ENCODE peak calls at places on chromosomes 2 and 18, in five cellular contexts. M is SK-N-SH, F is fibroblast of lung, E is GM23248, Q is astrocyte. O is an unnamed sample. For H4K20me1, the result is how much of the 10 kb centered on the place peaks cover.

GRCh38 chr2:130393318-130393910 is 37.6 kb downstream of the PTPN18 start:
- DNase-seq in E (no peak), F (no peak), Q (peak), M (no peak), O (peak)

GRCh38 chr2:42366411-42366810 is 5.4 kb upstream of the COX7A2L start:
- DNase-seq in E (no peak), M (no peak), Q (no peak), F (no peak), O (no peak)

GRCh38 chr18:22200611-22201225 is 31.3 kb downstream of the GATA6 start:
- DNase-seq in E (no peak), M (no peak), F (no peak), Q (no peak), O (no peak)

GRCh38 chr2:100891911-100892642 is 72.1 kb downstream of the NPAS2 start:
- DNase-seq in Q (peak), F (peak), E (peak), M (no peak), O (peak)

GRCh38 chr2:23691106-23691470 is 235.8 kb downstream of the ATAD2B start:
- DNase-seq in Q (no peak), F (no peak), M (no peak), E (no peak), O (no peak)

GRCh38 chr18:73431620-73432019 is 563.8 kb upstream of the NETO1 start:
- DNase-seq in E (peak), F (no peak), Q (no peak), M (no peak), O (peak)

GRCh38 chr18:904135-905090 is at the start of gene ADCYAP1:
- DNase-seq in M (peak), Q (no peak), E (peak), F (no peak), O (no peak)

GRCh38 chr2:667332-668000 is 9.7 kb downstream of the TMEM18 start:
- DNase-seq in E (peak), M (peak), Q (peak), F (peak), O (peak)

GRCh38 chr2:20188851-20189250 is 36.1 kb downstream of the SDC1 start:
- DNase-seq in E (no peak), Q (no peak), M (no peak), F (no peak), O (no peak)

GRCh38 chr18:406677-407076 is 93.8 kb downstream of the COLEC12 start:
- DNase-seq in E (no peak), M (no peak), Q (no peak), F (no peak), O (no peak)

GRCh38 chr2:37052600-37053332 is 31.4 kb downstream of the HEATR5B start:
- DNase-seq in Q (no peak), E (no peak), F (no peak), M (no peak), O (peak)

GRCh38 chr2:169694894-169695260 is 608 bp downstream of the PHOSPHO2 start:
- DNase-seq in F (no peak), E (peak), M (no peak), Q (no peak), O (no peak)
- H3K27ac ChIP-seq in F (peak), E (peak), M (peak), Q (peak), O (peak)

DNA sequence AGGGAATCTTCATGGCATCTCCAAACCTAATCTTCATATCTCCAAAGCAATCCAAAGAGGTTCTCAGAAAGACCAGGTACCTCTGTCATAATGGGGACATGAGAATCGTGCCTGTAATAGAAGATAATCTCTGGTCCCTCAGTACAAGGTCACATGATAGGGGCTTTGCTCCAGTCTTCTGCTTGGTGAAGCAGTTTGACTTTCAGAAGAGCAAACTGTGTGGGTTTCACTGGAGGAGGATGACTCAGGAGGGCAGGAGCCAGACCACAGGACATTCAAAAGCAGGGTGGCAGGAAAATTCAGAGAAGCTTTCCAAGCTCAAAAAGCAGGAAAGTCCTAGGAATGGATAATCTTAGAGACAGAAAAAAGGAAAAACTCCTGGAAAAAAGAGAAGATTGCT is 10.6 kb upstream of the PAX3 start:
- DNase-seq in M (no peak), Q (no peak), E (no peak), F (no peak), O (no peak)
- H4K20me1 ChIP-seq in M (under half), Q (under half), E (under half), F (under half), O (under half)

GRCh38 chr2:231942180-231942579 is 16.0 kb upstream of the NPPC start:
- DNase-seq in E (no peak), Q (no peak), M (no peak), F (no peak), O (no peak)

GRCh38 chr2:231946241-231946814 is 15.2 kb upstream of the DIS3L2 start:
- DNase-seq in M (no peak), F (no peak), E (no peak), Q (no peak), O (no peak)

GRCh38 chr2:231951452-231951851 is 10.1 kb upstream of the DIS3L2 start:
- DNase-seq in M (no peak), Q (no peak), F (no peak), E (no peak), O (no peak)

GRCh38 chr2:231947694-231948093 is 13.8 kb upstream of the DIS3L2 start:
- DNase-seq in F (no peak), M (no peak), Q (no peak), E (no peak), O (no peak)
- H3K4me2 ChIP-seq in F (no peak), M (no peak), Q (no peak), E (no peak), O (no peak)

GRCh38 chr2:236862526-236862925 is 223.2 kb upstream of the COPS8 start:
- DNase-seq in Q (no peak), M (no peak), F (no peak), E (peak), O (no peak)
- H3K27ac ChIP-seq in Q (peak), M (no peak), F (no peak), E (peak), O (no peak)

GRCh38 chr2:46849741-46850474 is 65.7 kb downstream of the MCFD2 start:
- DNase-seq in M (peak), E (peak), F (peak), Q (peak), O (no peak)
- H4K20me1 ChIP-seq in M (under half), E (under half), F (under half), Q (under half), O (under half)

GRCh38 chr2:238523158-238524110 is 96.7 kb downstream of the ASB1 start:
- DNase-seq in E (peak), F (peak), Q (peak), M (peak), O (no peak)
- H3K4me2 ChIP-seq in E (peak), F (peak), Q (no peak), M (no peak), O (no peak)

GRCh38 chr2:99336780-99337163 is 417 bp upstream of the EIF5B start:
- DNase-seq in E (no peak), M (no peak), F (no peak), Q (no peak), O (no peak)
- H3K27ac ChIP-seq in E (peak), M (peak), F (peak), Q (peak), O (peak)

GRCh38 chr2:241639385-241639784 is 1.9 kb downstream of the ATG4B start:
- DNase-seq in M (no peak), F (no peak), Q (no peak), E (no peak), O (no peak)
- H4K20me1 ChIP-seq in M (half or more), F (under half), Q (half or more), E (under half), O (under half)

GRCh38 chr18:75068682-75069435 is 140.1 kb downstream of the PTGR3 start:
- DNase-seq in E (no peak), M (no peak), Q (no peak), F (no peak), O (no peak)
- H3K4me2 ChIP-seq in E (no peak), M (no peak), Q (no peak), F (no peak), O (no peak)

GRCh38 chr18:25350561-25351201 is 1.3 kb downstream of the ZNF521 start:
- DNase-seq in M (peak), Q (peak), F (peak), E (peak), O (peak)

GRCh38 chr18:25349926-25350560 is 1.9 kb downstream of the ZNF521 start:
- DNase-seq in E (peak), Q (no peak), M (peak), F (peak), O (no peak)

GRCh38 chr18:25351280-25351772 is 640 bp downstream of the ZNF521 start:
- DNase-seq in F (peak), E (peak), Q (no peak), M (no peak), O (no peak)

GRCh38 chr18:25348361-25349130 is 3.4 kb downstream of the ZNF521 start:
- DNase-seq in Q (no peak), E (no peak), M (no peak), F (no peak), O (no peak)

DNA sequence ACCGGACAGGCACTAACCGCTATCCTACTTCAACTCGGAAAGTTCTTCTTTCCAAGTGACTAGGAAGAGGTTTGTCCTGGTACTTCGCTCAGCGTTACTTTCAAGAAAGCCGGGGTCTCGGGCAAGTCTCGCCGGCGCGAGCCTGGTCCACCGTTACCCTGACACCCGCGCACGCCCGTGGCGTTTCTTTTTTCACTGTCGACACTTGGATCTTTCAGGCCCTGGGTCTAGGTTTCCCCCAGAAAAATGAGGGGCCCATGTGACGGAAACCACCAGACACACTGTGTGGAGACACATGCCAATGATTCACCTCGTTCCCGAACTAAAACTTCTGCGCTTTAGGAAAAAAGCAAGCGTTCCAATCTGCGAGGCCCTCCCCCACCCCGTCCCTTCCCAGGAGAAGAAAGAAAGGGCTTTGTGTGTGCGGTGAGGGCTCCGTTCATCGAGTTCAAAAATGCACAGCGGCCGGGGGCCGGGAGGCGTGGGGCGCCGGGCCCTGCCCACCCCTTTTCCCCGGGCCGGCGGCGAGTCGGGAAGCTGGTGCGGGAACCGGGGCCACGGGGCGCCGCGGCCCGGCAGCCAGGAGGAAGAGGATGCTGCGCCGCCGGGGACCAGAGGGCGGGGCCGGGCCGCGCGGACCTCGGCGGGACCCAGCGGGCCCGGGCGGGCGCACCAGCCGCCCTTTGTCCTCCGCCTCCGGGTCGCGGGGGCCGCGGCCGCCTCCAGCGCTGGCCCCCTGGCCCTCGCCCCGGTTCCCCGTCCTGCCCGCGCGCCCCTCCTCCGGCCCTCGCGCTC is 2.6 kb downstream of the ZNF521 start:
- DNase-seq in Q (peak), E (peak), F (peak), M (peak), O (no peak)
- H3K27ac ChIP-seq in Q (peak), E (peak), F (peak), M (peak), O (no peak)